ENCODE peak calls at places on chromosomes 7 and 10, in four cellular contexts. U is IMR-90, Q is K562, L is GM12878. C is an unnamed sample.

GRCh38 chr10:96287392-96288105 is 16.2 kb upstream of the BLNK start:
- DNase-seq in U (no peak), L (peak; percentile 93), Q (no peak), C (no peak)

GRCh38 chr10:95181731-95182130 is 12.3 kb upstream of the ACSM6 start:
- DNase-seq in L (no peak), Q (no peak), U (peak; percentile 61), C (peak; percentile 81)

GRCh38 chr7:47282790-47283496 is 299.0 kb downstream of the TNS3 start:
- DNase-seq in L (no peak), U (no peak), Q (no peak), C (no peak)

GRCh38 chr7:100694196-100694745 is at the start of gene GIGYF1:
- DNase-seq in Q (peak; percentile 89), L (no peak), U (peak; percentile 58), C (peak; percentile 35)

GRCh38 chr7:106770191-106770590 is 94.9 kb upstream of the PIK3CG start:
- DNase-seq in U (peak; percentile 96), Q (no peak), L (no peak), C (peak; percentile 77)

GRCh38 chr10:43963379-43963778 is 314.7 kb upstream of the ZNF32 start:
- DNase-seq in U (no peak), Q (no peak), L (no peak), C (no peak)

GRCh38 chr10:50972591-50972990 is 87.2 kb upstream of the A1CF start:
- DNase-seq in L (no peak), Q (no peak), U (no peak), C (no peak)

GRCh38 chr7:78787854-78788253 is 665.6 kb downstream of the MAGI2 start:
- DNase-seq in Q (no peak), U (no peak), L (no peak), C (no peak)

GRCh38 chr10:6721480-6721879 is 141.4 kb upstream of the PRKCQ start:
- DNase-seq in U (peak; percentile 99), Q (no peak), L (no peak), C (peak; percentile 94)

GRCh38 chr10:7667262-7668141 is 736 bp upstream of the ITIH5 start:
- DNase-seq in Q (no peak), L (no peak), U (no peak), C (no peak)

GRCh38 chr10:125605167-125605566 is 77.8 kb downstream of the TEX36 start:
- DNase-seq in L (no peak), U (peak; percentile 7), Q (peak; percentile 56), C (peak; percentile 21)

GRCh38 chr10:30557884-30558283 is 71.7 kb downstream of the LYZL2 start:
- DNase-seq in L (no peak), U (peak; percentile 47), Q (peak; percentile 41), C (no peak)

GRCh38 chr10:21330628-21331020 is 194.9 kb downstream of the SKIDA1 start:
- DNase-seq in L (no peak), Q (no peak), U (no peak), C (peak; percentile 97)

GRCh38 chr7:94512735-94513564 is 3.3 kb downstream of the CASD1 start:
- DNase-seq in U (no peak), Q (no peak), L (no peak), C (no peak)

GRCh38 chr10:75441196-75441595 is 9.8 kb downstream of the LRMDA start:
- DNase-seq in U (no peak), L (no peak), Q (no peak), C (no peak)

GRCh38 chr7:137304624-137305235 is 38.8 kb downstream of the PTN start:
- DNase-seq in Q (no peak), L (no peak), U (peak; percentile 72), C (no peak)

GRCh38 chr10:29618341-29619171 is 16.2 kb downstream of the SVIL start:
- DNase-seq in Q (no peak), U (peak; percentile 45), L (no peak), C (no peak)

GRCh38 chr10:120131183-120131582 is 238.7 kb downstream of the SEC23IP start:
- DNase-seq in L (no peak), Q (peak; percentile 21), U (no peak), C (peak; percentile 19)

GRCh38 chr7:95609277-95609971 is 13.1 kb upstream of the PDK4 start:
- DNase-seq in U (peak; percentile 29), L (no peak), Q (no peak), C (peak; percentile 91)

GRCh38 chr10:117497736-117498135 is 44.8 kb upstream of the EMX2 start:
- DNase-seq in U (no peak), Q (no peak), L (no peak), C (no peak)

GRCh38 chr10:88890681-88891371 is 10.8 kb downstream of the STAMBPL1 start:
- DNase-seq in L (no peak), Q (no peak), U (peak; percentile 56), C (no peak)

GRCh38 chr7:151460474-151460855 is 20.5 kb upstream of the CRYGN start:
- DNase-seq in Q (no peak), L (no peak), U (no peak), C (no peak)
- H3K4me2 ChIP-seq in Q (no peak overlapping the region), L (no peak overlapping the region), U (peak overlapping the region; percentile 40), C (no peak overlapping the region)

DNA sequence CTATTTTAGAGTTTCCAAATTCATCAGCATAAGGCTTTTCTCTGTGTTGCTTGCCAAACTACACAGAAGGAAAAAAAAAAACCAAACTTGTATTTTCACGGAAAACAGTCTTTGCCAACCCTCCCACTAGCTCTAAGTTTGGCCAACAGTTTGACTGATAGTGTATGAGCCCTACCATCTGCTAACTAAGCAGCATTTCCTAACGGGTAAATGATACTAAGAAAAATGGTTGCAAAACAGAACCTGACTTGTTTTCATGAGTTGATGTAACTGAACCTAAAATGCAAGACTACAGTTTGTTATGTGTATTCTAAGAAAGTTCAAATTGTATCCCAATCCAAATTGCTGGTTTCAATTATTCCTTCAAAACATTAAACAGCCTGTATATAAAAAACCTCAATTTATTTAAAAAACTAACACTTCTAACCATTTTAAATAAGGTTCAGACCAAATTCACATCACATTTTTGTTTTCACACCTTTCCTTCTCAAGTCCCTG is 80.8 kb downstream of the LRRC17 start:
- DNase-seq in U (peak; percentile 86), Q (peak; percentile 50), L (no peak), C (no peak)
- TF ChIP-seq FOS in U (no peak), Q (no peak), L (no peak), C (no peak)

GRCh38 chr7:50712527-50713356 is 70.0 kb downstream of the GRB10 start:
- DNase-seq in L (no peak), U (no peak), Q (no peak), C (no peak)
- TF ChIP-seq CTCF in L (no peak), U (no peak), Q (no peak), C (no peak)

GRCh38 chr7:108136191-108136581 is 6.0 kb upstream of the LAMB4 start:
- DNase-seq in U (no peak), L (no peak), Q (no peak), C (no peak)
- H3K4me2 ChIP-seq in U (no peak overlapping the region), L (peak overlapping the region; percentile 31), Q (no peak overlapping the region), C (no peak overlapping the region)